ENCODE peak calls at places on chromosomes 2 and 18, in ten cellular contexts. One of them, this sample, is unnamed.

GRCh38 chr2:21890041-21890440 is 766.3 kb downstream of the TDRD15 start:
- DNase-seq in A549: no peak
- DNase-seq in transverse colon: no peak
- DNase-seq in ovary: no peak
- DNase-seq in HCT116: no peak
- DNase-seq in GM12892: no peak
- DNase-seq in IMR-90: no peak
- DNase-seq in uterus: no peak
- DNase-seq in heart left ventricle: no peak
- DNase-seq in K562: no peak
- DNase-seq in this sample: no peak

GRCh38 chr2:31300309-31300708 is 66.4 kb downstream of the EHD3 start:
- DNase-seq in A549: no peak
- DNase-seq in transverse colon: no peak
- DNase-seq in ovary: no peak
- DNase-seq in HCT116: no peak
- DNase-seq in GM12892: no peak
- DNase-seq in IMR-90: no peak
- DNase-seq in uterus: no peak
- DNase-seq in heart left ventricle: no peak
- DNase-seq in K562: no peak
- DNase-seq in this sample: no peak

GRCh38 chr18:5543036-5543671 is 643 bp downstream of the EPB41L3 start:
- DNase-seq in A549: no peak
- DNase-seq in transverse colon: no peak
- DNase-seq in ovary: no peak
- DNase-seq in HCT116: no peak
- DNase-seq in GM12892: peak
- DNase-seq in IMR-90: no peak
- DNase-seq in uterus: no peak
- DNase-seq in heart left ventricle: peak
- DNase-seq in K562: no peak
- DNase-seq in this sample: no peak

GRCh38 chr2:29485631-29486030 is 370.4 kb downstream of the CLIP4 start:
- DNase-seq in A549: no peak
- DNase-seq in transverse colon: no peak
- DNase-seq in ovary: no peak
- DNase-seq in HCT116: no peak
- DNase-seq in GM12892: no peak
- DNase-seq in IMR-90: no peak
- DNase-seq in uterus: no peak
- DNase-seq in heart left ventricle: no peak
- DNase-seq in K562: no peak
- DNase-seq in this sample: no peak

GRCh38 chr2:173552540-173552939 is 197.9 kb downstream of the CDCA7 start:
- DNase-seq in A549: no peak
- DNase-seq in transverse colon: no peak
- DNase-seq in ovary: no peak
- DNase-seq in HCT116: no peak
- DNase-seq in GM12892: no peak
- DNase-seq in IMR-90: no peak
- DNase-seq in uterus: no peak
- DNase-seq in heart left ventricle: no peak
- DNase-seq in K562: no peak
- DNase-seq in this sample: no peak

GRCh38 chr18:28178720-28179119 is 1.8 kb upstream of the CDH2 start:
- DNase-seq in A549: peak
- DNase-seq in transverse colon: no peak
- DNase-seq in ovary: no peak
- DNase-seq in HCT116: no peak
- DNase-seq in GM12892: no peak
- DNase-seq in IMR-90: peak
- DNase-seq in uterus: no peak
- DNase-seq in heart left ventricle: no peak
- DNase-seq in K562: no peak
- DNase-seq in this sample: no peak

GRCh38 chr2:240766072-240766471 is 53.9 kb downstream of the KIF1A start:
- DNase-seq in A549: no peak
- DNase-seq in transverse colon: no peak
- DNase-seq in ovary: no peak
- DNase-seq in HCT116: no peak
- DNase-seq in GM12892: no peak
- DNase-seq in IMR-90: no peak
- DNase-seq in uterus: no peak
- DNase-seq in heart left ventricle: no peak
- DNase-seq in K562: no peak
- DNase-seq in this sample: no peak

GRCh38 chr18:37298816-37299215 is 266.8 kb downstream of the CELF4 start:
- DNase-seq in A549: no peak
- DNase-seq in transverse colon: no peak
- DNase-seq in ovary: no peak
- DNase-seq in HCT116: no peak
- DNase-seq in GM12892: no peak
- DNase-seq in IMR-90: no peak
- DNase-seq in uterus: no peak
- DNase-seq in heart left ventricle: no peak
- DNase-seq in K562: no peak
- DNase-seq in this sample: no peak

GRCh38 chr2:27737676-27738348 is 33.7 kb upstream of the MRPL33 start:
- DNase-seq in A549: peak
- DNase-seq in transverse colon: no peak
- DNase-seq in ovary: no peak
- DNase-seq in HCT116: no peak
- DNase-seq in GM12892: no peak
- DNase-seq in IMR-90: peak
- DNase-seq in uterus: peak
- DNase-seq in heart left ventricle: no peak
- DNase-seq in K562: no peak
- DNase-seq in this sample: peak

GRCh38 chr2:27739058-27739373 is 32.5 kb upstream of the MRPL33 start:
- DNase-seq in A549: no peak
- DNase-seq in transverse colon: no peak
- DNase-seq in ovary: no peak
- DNase-seq in HCT116: no peak
- DNase-seq in GM12892: no peak
- DNase-seq in IMR-90: no peak
- DNase-seq in uterus: no peak
- DNase-seq in heart left ventricle: no peak
- DNase-seq in K562: no peak
- DNase-seq in this sample: no peak

GRCh38 chr2:27736890-27737204 is 34.7 kb upstream of the MRPL33 start:
- DNase-seq in A549: no peak
- DNase-seq in transverse colon: no peak
- DNase-seq in ovary: no peak
- DNase-seq in HCT116: no peak
- DNase-seq in GM12892: no peak
- DNase-seq in IMR-90: no peak
- DNase-seq in uterus: no peak
- DNase-seq in heart left ventricle: no peak
- DNase-seq in K562: no peak
- DNase-seq in this sample: no peak

GRCh38 chr2:27736031-27736889 is 35.3 kb upstream of the MRPL33 start:
- DNase-seq in A549: no peak
- DNase-seq in transverse colon: no peak
- DNase-seq in ovary: no peak
- DNase-seq in HCT116: no peak
- DNase-seq in GM12892: no peak
- DNase-seq in IMR-90: no peak
- DNase-seq in uterus: no peak
- DNase-seq in heart left ventricle: no peak
- DNase-seq in K562: no peak
- DNase-seq in this sample: peak

DNA sequence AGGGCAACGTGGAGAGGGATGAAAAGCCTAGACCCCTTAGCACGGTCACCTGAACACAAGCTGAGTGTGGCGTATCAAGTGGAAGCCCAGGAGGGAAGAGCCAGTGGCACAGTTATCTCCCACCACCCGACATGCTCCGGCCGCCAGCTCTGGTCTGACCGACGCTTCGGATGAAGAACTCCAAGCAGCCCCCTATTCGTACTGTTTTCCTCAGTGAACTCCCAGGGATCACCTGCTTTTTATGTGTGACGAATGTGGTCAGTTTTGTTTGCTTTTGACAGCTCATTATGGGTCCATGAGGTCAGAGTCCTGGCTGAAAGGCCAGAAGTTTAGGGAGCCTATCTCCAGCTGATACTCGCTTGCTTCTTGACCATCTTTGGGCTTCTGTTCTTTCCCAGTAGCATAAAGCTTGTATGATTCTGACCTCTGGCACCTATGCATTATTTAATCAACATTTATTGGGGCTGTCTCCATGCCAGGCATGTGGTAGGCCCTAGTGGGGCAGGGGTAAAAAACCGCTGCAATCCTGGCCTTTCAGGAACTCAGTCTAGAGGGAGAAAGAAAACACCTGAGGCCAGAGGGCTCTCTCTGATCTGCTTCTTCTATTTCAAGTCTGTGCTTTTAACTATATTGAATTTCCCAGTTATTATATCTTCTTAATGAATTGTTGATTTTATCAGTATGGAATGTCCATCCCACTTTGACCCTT is 33.0 kb upstream of the MRPL33 start:
- DNase-seq in A549: no peak
- DNase-seq in transverse colon: no peak
- DNase-seq in ovary: no peak
- DNase-seq in HCT116: no peak
- DNase-seq in GM12892: no peak
- DNase-seq in IMR-90: no peak
- DNase-seq in uterus: no peak
- DNase-seq in heart left ventricle: no peak
- DNase-seq in K562: no peak
- DNase-seq in this sample: no peak
- TF ChIP-seq POLR2A in A549: no peak
- TF ChIP-seq POLR2A in transverse colon: no peak
- TF ChIP-seq POLR2A in ovary: no peak
- TF ChIP-seq POLR2A in HCT116: no peak
- TF ChIP-seq POLR2A in GM12892: no peak
- TF ChIP-seq POLR2A in IMR-90: no peak
- TF ChIP-seq POLR2A in uterus: no peak
- TF ChIP-seq POLR2A in heart left ventricle: no peak
- TF ChIP-seq POLR2A in K562: no peak
- TF ChIP-seq POLR2A in this sample: no peak

GRCh38 chr2:47076586-47077441 is 78.3 kb downstream of the STPG4 start:
- DNase-seq in A549: peak
- DNase-seq in transverse colon: peak
- DNase-seq in ovary: peak
- DNase-seq in HCT116: peak
- DNase-seq in GM12892: no peak
- DNase-seq in IMR-90: peak
- DNase-seq in uterus: peak
- DNase-seq in heart left ventricle: peak
- DNase-seq in K562: no peak
- DNase-seq in this sample: no peak
- TF ChIP-seq POLR2A in A549: no peak
- TF ChIP-seq POLR2A in transverse colon: no peak
- TF ChIP-seq POLR2A in ovary: no peak
- TF ChIP-seq POLR2A in HCT116: no peak
- TF ChIP-seq POLR2A in GM12892: no peak
- TF ChIP-seq POLR2A in IMR-90: peak
- TF ChIP-seq POLR2A in uterus: no peak
- TF ChIP-seq POLR2A in heart left ventricle: no peak
- TF ChIP-seq POLR2A in K562: no peak
- TF ChIP-seq POLR2A in this sample: no peak

GRCh38 chr2:60555066-60555793 is 1.8 kb upstream of the BCL11A start:
- DNase-seq in A549: peak
- DNase-seq in transverse colon: peak
- DNase-seq in ovary: no peak
- DNase-seq in HCT116: peak
- DNase-seq in GM12892: peak
- DNase-seq in IMR-90: peak
- DNase-seq in uterus: no peak
- DNase-seq in heart left ventricle: peak
- DNase-seq in K562: peak
- DNase-seq in this sample: no peak
- TF ChIP-seq POLR2A in A549: no peak
- TF ChIP-seq POLR2A in transverse colon: peak
- TF ChIP-seq POLR2A in ovary: no peak
- TF ChIP-seq POLR2A in HCT116: no peak
- TF ChIP-seq POLR2A in GM12892: no peak
- TF ChIP-seq POLR2A in IMR-90: no peak
- TF ChIP-seq POLR2A in uterus: no peak
- TF ChIP-seq POLR2A in heart left ventricle: no peak
- TF ChIP-seq POLR2A in K562: no peak
- TF ChIP-seq POLR2A in this sample: no peak

GRCh38 chr18:50285631-50286321 is 1.7 kb downstream of the CXXC1 start:
- DNase-seq in A549: no peak
- DNase-seq in transverse colon: no peak
- DNase-seq in ovary: no peak
- DNase-seq in HCT116: no peak
- DNase-seq in GM12892: no peak
- DNase-seq in IMR-90: no peak
- DNase-seq in uterus: no peak
- DNase-seq in heart left ventricle: no peak
- DNase-seq in K562: no peak
- DNase-seq in this sample: no peak

GRCh38 chr18:50287028-50287440 is 458 bp downstream of the CXXC1 start:
- DNase-seq in A549: no peak
- DNase-seq in transverse colon: no peak
- DNase-seq in ovary: peak
- DNase-seq in HCT116: no peak
- DNase-seq in GM12892: no peak
- DNase-seq in IMR-90: no peak
- DNase-seq in uterus: no peak
- DNase-seq in heart left ventricle: peak
- DNase-seq in K562: no peak
- DNase-seq in this sample: no peak

GRCh38 chr18:50289103-50289433 is 1.6 kb upstream of the CXXC1 start:
- DNase-seq in A549: no peak
- DNase-seq in transverse colon: no peak
- DNase-seq in ovary: no peak
- DNase-seq in HCT116: no peak
- DNase-seq in GM12892: no peak
- DNase-seq in IMR-90: no peak
- DNase-seq in uterus: no peak
- DNase-seq in heart left ventricle: no peak
- DNase-seq in K562: no peak
- DNase-seq in this sample: no peak

GRCh38 chr18:50286391-50287027 is 983 bp downstream of the CXXC1 start:
- DNase-seq in A549: peak
- DNase-seq in transverse colon: peak
- DNase-seq in ovary: no peak
- DNase-seq in HCT116: peak
- DNase-seq in GM12892: no peak
- DNase-seq in IMR-90: peak
- DNase-seq in uterus: peak
- DNase-seq in heart left ventricle: peak
- DNase-seq in K562: peak
- DNase-seq in this sample: peak

DNA sequence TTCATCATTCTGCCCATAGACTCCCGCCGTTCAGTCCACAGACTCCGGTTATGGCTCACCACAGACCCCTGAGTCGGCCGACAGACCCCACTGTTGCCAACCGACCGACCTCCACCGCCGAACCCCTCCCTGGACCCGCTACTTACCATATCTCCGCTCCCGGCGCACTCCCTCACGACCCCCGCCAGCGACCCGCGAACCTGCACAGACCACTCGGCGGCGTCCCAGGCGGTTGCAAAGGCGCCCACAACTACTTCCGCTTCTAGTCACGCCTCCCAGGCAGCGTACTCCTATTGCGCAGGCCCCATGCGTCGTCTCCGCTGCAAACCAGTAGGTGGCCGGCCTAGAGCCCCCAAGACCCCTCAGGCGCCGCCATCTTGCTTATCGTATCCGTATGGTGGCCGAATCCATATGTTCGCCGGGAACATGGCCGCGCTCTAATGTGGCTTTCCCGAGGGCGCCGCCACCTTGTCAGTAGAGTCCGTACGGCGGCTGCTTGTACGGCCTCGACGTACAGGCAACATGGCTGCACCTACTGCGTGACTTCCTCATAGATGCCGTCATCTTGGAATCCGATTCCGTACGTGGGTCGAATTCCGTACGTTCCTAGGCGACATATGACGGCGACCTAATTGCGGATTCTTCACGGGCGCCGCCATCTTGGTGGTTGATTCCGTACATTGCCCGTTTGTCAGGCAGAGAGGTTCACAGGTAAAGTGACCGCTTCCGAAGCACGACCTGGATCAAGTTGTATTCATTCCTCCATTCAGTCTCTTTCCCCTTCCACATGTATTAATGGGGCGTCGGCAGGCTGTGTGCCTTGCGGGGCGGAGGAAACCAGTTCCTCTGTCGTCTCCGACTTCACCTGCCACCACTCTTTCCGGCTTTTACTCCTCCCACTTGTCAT is at the start of gene CXXC1:
- DNase-seq in A549: peak
- DNase-seq in transverse colon: peak
- DNase-seq in ovary: peak
- DNase-seq in HCT116: peak
- DNase-seq in GM12892: peak
- DNase-seq in IMR-90: peak
- DNase-seq in uterus: peak
- DNase-seq in heart left ventricle: peak
- DNase-seq in K562: peak
- DNase-seq in this sample: peak
- TF ChIP-seq POLR2A in A549: peak
- TF ChIP-seq POLR2A in transverse colon: peak
- TF ChIP-seq POLR2A in ovary: no peak
- TF ChIP-seq POLR2A in HCT116: no peak
- TF ChIP-seq POLR2A in GM12892: peak
- TF ChIP-seq POLR2A in IMR-90: no peak
- TF ChIP-seq POLR2A in uterus: no peak
- TF ChIP-seq POLR2A in heart left ventricle: no peak
- TF ChIP-seq POLR2A in K562: peak
- TF ChIP-seq POLR2A in this sample: no peak

This sample was measured in lower leg skin.